ENCODE peak calls at places on chromosomes 12 and 14, in ten cellular contexts. X, G, C, B, K, V, Y, L, T and H are unnamed samples.

GRCh38 chr12:13725049-13725448 is 256.4 kb downstream of the GRIN2B start:
- DNase-seq in X (no peak), Y (no peak), K (no peak), T (no peak), B (no peak), V (no peak), G (no peak), C (no peak), L (no peak), H (no peak)

GRCh38 chr14:49479432-49479831 is 106.7 kb downstream of the RPS29 start:
- DNase-seq in T (no peak), Y (no peak), L (no peak), B (no peak), K (peak), V (no peak), X (no peak), C (no peak), G (no peak), H (no peak)

GRCh38 chr14:89911018-89911919 is 43.3 kb downstream of the EFCAB11 start:
- DNase-seq in Y (no peak), G (peak), X (peak), T (no peak), B (peak), K (peak), V (peak), C (no peak), L (no peak), H (no peak)

GRCh38 chr14:100375273-100375962 is 52.3 kb downstream of the SLC25A47 start:
- DNase-seq in C (peak), T (peak), V (peak), K (no peak), Y (peak), B (peak), L (peak), X (peak), G (peak), H (no peak)

GRCh38 chr14:105144231-105144665 is 24.3 kb downstream of the JAG2 start:
- DNase-seq in G (no peak), C (no peak), X (no peak), K (no peak), L (no peak), B (peak), T (no peak), V (no peak), Y (no peak), H (no peak)

GRCh38 chr14:34754687-34755086 is 40.3 kb upstream of the CFL2 start:
- DNase-seq in Y (no peak), C (no peak), L (no peak), K (no peak), V (no peak), B (no peak), T (no peak), X (no peak), G (no peak), H (no peak)

GRCh38 chr12:111773801-111774551 is 7.2 kb downstream of the ALDH2 start:
- DNase-seq in G (peak), L (no peak), C (peak), V (peak), X (peak), K (peak), Y (peak), B (peak), T (no peak), H (peak)

GRCh38 chr12:48764521-48764920 is 24.4 kb downstream of the ADCY6 start:
- DNase-seq in L (no peak), Y (no peak), C (no peak), V (no peak), K (no peak), B (no peak), T (no peak), X (no peak), G (no peak), H (no peak)

GRCh38 chr14:41604793-41605534 is 1.7 kb upstream of the LRFN5 start:
- DNase-seq in L (no peak), T (no peak), K (no peak), C (peak), G (peak), X (peak), V (no peak), Y (no peak), B (no peak), H (peak)

GRCh38 chr12:67280088-67280487 is 10.9 kb downstream of the CAND1 start:
- DNase-seq in B (no peak), V (no peak), X (no peak), Y (no peak), K (no peak), C (no peak), T (no peak), G (no peak), L (no peak), H (no peak)

GRCh38 chr14:87712386-87713113 is 280.4 kb downstream of the GALC start:
- DNase-seq in B (no peak), T (no peak), Y (no peak), V (no peak), X (no peak), L (no peak), G (no peak), K (no peak), C (no peak), H (no peak)

GRCh38 chr12:127635838-127636237 is 631.1 kb upstream of the TMEM132C start:
- DNase-seq in C (no peak), L (no peak), G (no peak), V (no peak), Y (no peak), X (no peak), K (no peak), B (no peak), T (no peak), H (no peak)

GRCh38 chr12:114710151-114710550 is 26.2 kb upstream of the TBX3 start:
- DNase-seq in X (no peak), V (no peak), C (no peak), K (no peak), B (no peak), L (no peak), Y (no peak), T (no peak), G (no peak), H (no peak)

GRCh38 chr12:111224196-111225066 is 144.5 kb downstream of the PHETA1 start:
- DNase-seq in Y (no peak), C (no peak), T (no peak), X (no peak), G (no peak), B (no peak), V (no peak), L (no peak), K (no peak), H (no peak)

GRCh38 chr12:110115675-110116074 is 8.5 kb upstream of the IFT81 start:
- DNase-seq in X (no peak), T (no peak), Y (no peak), B (no peak), G (no peak), C (no peak), V (peak), K (no peak), L (no peak), H (no peak)

GRCh38 chr12:66066929-66067281 is 63.6 kb downstream of the LLPH start:
- DNase-seq in K (no peak), G (no peak), T (no peak), X (no peak), B (no peak), V (no peak), C (no peak), Y (no peak), L (no peak), H (no peak)

GRCh38 chr12:93113317-93114006 is 184.4 kb upstream of the EEA1 start:
- DNase-seq in Y (no peak), V (no peak), G (no peak), L (no peak), B (no peak), C (peak), T (no peak), K (no peak), X (no peak), H (no peak)

GRCh38 chr12:69252033-69252432 is 12.7 kb downstream of the CPSF6 start:
- DNase-seq in C (no peak), G (no peak), T (no peak), X (no peak), B (no peak), Y (no peak), K (no peak), V (no peak), L (no peak), H (no peak)

GRCh38 chr14:64800000-64800399 is 79.7 kb downstream of the SPTB start:
- DNase-seq in G (peak), L (no peak), K (no peak), V (no peak), T (no peak), X (peak), B (no peak), Y (no peak), C (peak), H (peak)

GRCh38 chr12:46109343-46110219 is 119.2 kb upstream of the SCAF11 start:
- DNase-seq in C (no peak), T (no peak), G (no peak), V (no peak), Y (no peak), K (no peak), X (no peak), L (no peak), B (no peak), H (no peak)

GRCh38 chr14:56125772-56126411 is 7.7 kb downstream of the PELI2 start:
- DNase-seq in L (no peak), G (no peak), V (no peak), X (no peak), C (no peak), B (no peak), K (no peak), Y (no peak), T (no peak), H (no peak)

GRCh38 chr14:73788871-73789590 is 62.6 kb upstream of the PTGR2 start:
- DNase-seq in C (no peak), L (no peak), T (no peak), G (no peak), Y (no peak), V (no peak), B (no peak), K (no peak), X (peak), H (no peak)

GRCh38 chr12:5977556-5977955 is 32.5 kb upstream of the ANO2 start:
- DNase-seq in V (no peak), T (no peak), C (no peak), B (no peak), X (no peak), G (no peak), K (no peak), Y (no peak), L (no peak), H (no peak)

GRCh38 chr12:563250-563781 is 99.9 kb downstream of the NINJ2 start:
- DNase-seq in L (no peak), G (no peak), V (no peak), Y (no peak), T (no peak), X (no peak), K (no peak), B (no peak), C (no peak), H (no peak)

GRCh38 chr14:31346097-31346496 is 74.3 kb downstream of the HEATR5A start:
- DNase-seq in G (no peak), C (no peak), T (no peak), V (no peak), L (no peak), Y (no peak), X (no peak), B (no peak), K (no peak), H (no peak)

GRCh38 chr12:71440393-71441349 is 1.1 kb downstream of the LGR5 start:
- DNase-seq in T (no peak), G (no peak), X (no peak), L (no peak), B (no peak), V (no peak), C (no peak), K (no peak), Y (no peak), H (no peak)

GRCh38 chr12:10285919-10286318 is 21.8 kb upstream of the KLRD1 start:
- DNase-seq in Y (no peak), K (no peak), C (no peak), L (no peak), T (no peak), G (no peak), X (no peak), B (no peak), V (no peak), H (no peak)

GRCh38 chr12:64739778-64740177 is 19.4 kb downstream of the GNS start:
- DNase-seq in V (no peak), T (no peak), K (no peak), X (no peak), Y (no peak), C (no peak), G (peak), L (no peak), B (no peak), H (no peak)

GRCh38 chr14:35808076-35808657 is 928 bp downstream of the RALGAPA1 start:
- DNase-seq in L (no peak), C (no peak), V (no peak), Y (no peak), G (no peak), B (no peak), T (no peak), X (no peak), K (peak), H (peak)

GRCh38 chr12:83102499-83102898 is 415.8 kb downstream of the TMTC2 start:
- DNase-seq in X (no peak), B (no peak), T (no peak), V (no peak), K (no peak), Y (no peak), C (no peak), G (peak), L (no peak), H (no peak)

DNA sequence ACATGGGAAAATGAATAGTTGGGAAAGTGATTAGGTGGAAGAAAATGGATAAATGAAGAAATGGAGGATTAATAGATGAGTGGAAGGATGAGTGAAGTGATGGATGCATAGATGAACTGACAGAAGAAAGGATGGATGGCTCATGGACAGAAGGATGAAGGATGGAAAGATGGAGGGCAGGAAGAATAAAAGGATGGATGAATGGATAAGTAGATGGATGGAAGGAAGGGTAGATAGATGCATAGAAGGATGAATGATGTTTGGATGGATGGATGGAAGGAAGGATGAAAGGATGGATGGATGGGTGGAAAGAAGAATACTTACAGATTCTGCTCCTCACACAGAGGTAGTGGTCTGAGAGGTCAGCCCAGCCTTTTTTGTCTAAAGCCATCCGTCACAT is 35.8 kb upstream of the CHGA start:
- DNase-seq in X (no peak), C (no peak), V (no peak), L (no peak), G (no peak), K (no peak), T (no peak), B (no peak), Y (no peak), H (no peak)
- H3K27ac ChIP-seq in X (no peak), C (no peak), V (no peak), L (no peak), G (no peak), K (no peak), T (no peak), B (no peak), Y (no peak), H (no peak)

DNA sequence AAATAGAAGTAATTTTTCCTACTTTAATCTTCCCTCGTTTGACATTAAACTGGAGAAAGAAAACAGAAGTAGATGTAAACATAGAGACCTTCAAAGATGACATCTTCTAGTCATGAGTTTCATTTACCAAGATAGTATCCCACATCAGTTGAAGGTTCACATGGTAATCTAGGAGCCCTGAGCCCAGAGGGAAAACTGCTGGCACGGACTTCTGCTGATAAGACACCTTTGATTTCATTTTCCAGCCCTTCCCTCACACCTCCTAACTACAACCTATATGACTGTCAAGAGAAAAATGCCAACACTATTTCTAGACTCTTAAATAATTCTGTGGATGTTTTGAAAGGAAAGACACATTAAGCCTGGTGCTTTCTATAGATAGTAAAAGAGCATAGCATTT is 46.0 kb upstream of the CCDC175 start:
- DNase-seq in B (no peak), V (no peak), C (no peak), G (no peak), K (no peak), Y (no peak), X (no peak), T (no peak), L (no peak), H (no peak)
- TF ChIP-seq CTCF in B (no peak), V (no peak), C (no peak), G (no peak), K (no peak), Y (no peak), X (no peak), T (no peak), L (no peak), H (no peak)

DNA sequence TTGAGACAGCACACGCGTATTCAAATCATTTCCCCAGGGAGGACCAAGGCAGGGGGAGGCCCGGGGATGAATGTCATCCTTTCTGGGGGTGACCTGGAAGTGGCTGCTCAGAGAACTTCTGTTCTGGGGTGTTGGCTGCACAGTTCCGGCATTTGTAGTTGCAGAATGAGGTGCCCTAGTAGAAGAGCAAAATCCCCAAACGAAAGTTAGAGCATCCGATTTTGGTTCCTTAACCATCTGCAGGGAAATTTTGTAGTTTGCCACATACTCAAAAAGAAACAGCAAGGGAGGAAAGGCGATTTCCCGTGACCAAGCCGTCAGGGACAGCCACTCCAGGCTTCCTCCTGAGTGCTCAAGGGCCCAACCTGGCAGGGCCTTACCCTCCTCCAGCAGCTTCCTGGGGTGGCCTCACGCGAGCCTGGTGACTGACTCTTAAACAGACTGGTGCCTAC is 13.0 kb upstream of the TRAF3 start:
- DNase-seq in T (peak), B (no peak), X (no peak), L (no peak), G (no peak), Y (no peak), K (no peak), V (no peak), C (no peak), H (no peak)
- TF ChIP-seq POLR2A in T (no peak), B (no peak), X (no peak), L (no peak), G (no peak), Y (no peak), K (no peak), V (no peak), C (no peak), H (no peak)

GRCh38 chr12:124910561-124911478 is 3.6 kb downstream of the UBC start:
- DNase-seq in V (no peak), T (no peak), G (peak), X (peak), B (no peak), C (no peak), K (no peak), Y (no peak), L (no peak), H (no peak)

GRCh38 chr12:124904306-124905098 is 9.9 kb downstream of the UBC start:
- DNase-seq in L (no peak), G (peak), C (peak), B (peak), T (no peak), K (peak), X (peak), Y (peak), V (peak), H (peak)

GRCh38 chr12:124902916-124903315 is 11.5 kb downstream of the UBC start:
- DNase-seq in T (no peak), K (no peak), Y (no peak), G (no peak), V (no peak), C (no peak), X (no peak), B (no peak), L (no peak), H (no peak)

GRCh38 chr12:124909831-124910560 is 4.5 kb downstream of the UBC start:
- DNase-seq in C (no peak), T (no peak), Y (no peak), B (no peak), K (no peak), G (peak), V (no peak), X (no peak), L (no peak), H (no peak)

GRCh38 chr12:124906606-124907261 is 7.7 kb downstream of the UBC start:
- DNase-seq in X (peak), Y (peak), T (peak), V (peak), L (no peak), K (peak), B (peak), C (peak), G (peak), H (peak)
- H3K27ac ChIP-seq in X (no peak), Y (peak), T (peak), V (no peak), L (peak), K (peak), B (no peak), C (no peak), G (no peak), H (no peak)